ENCODE peak calls at places on chromosomes 7 and 10, in four cellular contexts. D, F, Q and C are unnamed samples.

GRCh38 chr10:125928928-125929585 is 32.7 kb downstream of the FANK1 start:
- DNase-seq in Q (no peak), D (no peak), F (no peak), C (no peak)

GRCh38 chr10:127415901-127416630 is 133.0 kb upstream of the NPS start:
- DNase-seq in D (no peak), Q (no peak), F (no peak), C (no peak)

GRCh38 chr7:99837649-99838361 is 10.0 kb downstream of the CYP3A43 start:
- DNase-seq in Q (no peak), F (peak), D (peak), C (peak)

GRCh38 chr7:76423666-76424412 is 911 bp upstream of the ZP3 start:
- DNase-seq in Q (no peak), F (no peak), D (no peak), C (no peak)

GRCh38 chr10:536371-536925 is 153.0 kb downstream of the DIP2C start:
- DNase-seq in Q (peak), F (no peak), D (no peak), C (no peak)

GRCh38 chr7:83921798-83922607 is 272.6 kb downstream of the SEMA3A start:
- DNase-seq in Q (peak), D (no peak), F (no peak), C (no peak)

GRCh38 chr10:33273295-33274002 is 61.0 kb downstream of the NRP1 start:
- DNase-seq in D (peak), F (peak), Q (peak), C (no peak)

GRCh38 chr7:27147211-27148030 is at the start of gene HOXA6:
- DNase-seq in D (peak), Q (peak), F (peak), C (no peak)

GRCh38 chr10:6203331-6204062 is 765 bp downstream of the PFKFB3 start:
- DNase-seq in Q (peak), F (peak), D (peak), C (peak)

GRCh38 chr7:51040777-51041176 is 258.1 kb upstream of the GRB10 start:
- DNase-seq in D (no peak), F (no peak), Q (no peak), C (no peak)

GRCh38 chr7:4797858-4798705 is 22.7 kb downstream of the AP5Z1 start:
- DNase-seq in Q (peak), F (peak), D (peak), C (peak)

GRCh38 chr10:48458662-48459048 is 146.2 kb downstream of the ARHGAP22 start:
- DNase-seq in Q (no peak), D (no peak), F (no peak), C (no peak)

GRCh38 chr7:30920021-30920583 is 8.4 kb downstream of the AQP1 start:
- DNase-seq in Q (no peak), D (peak), F (no peak), C (no peak)

GRCh38 chr10:77836299-77836820 is 90.2 kb downstream of the DLG5 start:
- DNase-seq in F (peak), Q (peak), D (peak), C (peak)
- TF ChIP-seq CTCF in F (no peak), Q (no peak), D (peak), C (no peak)

GRCh38 chr10:129192344-129193128 is 274.5 kb upstream of the MGMT start:
- DNase-seq in F (no peak), Q (no peak), D (no peak), C (no peak)
- H3K4me2 ChIP-seq in F (no peak), Q (no peak), D (no peak), C (no peak)

GRCh38 chr7:32191296-32191695 is 121.1 kb upstream of the PDE1C start:
- DNase-seq in Q (peak), F (no peak), D (peak), C (no peak)
- TF ChIP-seq CTCF in Q (no peak), F (no peak), D (no peak), C (no peak)

DNA sequence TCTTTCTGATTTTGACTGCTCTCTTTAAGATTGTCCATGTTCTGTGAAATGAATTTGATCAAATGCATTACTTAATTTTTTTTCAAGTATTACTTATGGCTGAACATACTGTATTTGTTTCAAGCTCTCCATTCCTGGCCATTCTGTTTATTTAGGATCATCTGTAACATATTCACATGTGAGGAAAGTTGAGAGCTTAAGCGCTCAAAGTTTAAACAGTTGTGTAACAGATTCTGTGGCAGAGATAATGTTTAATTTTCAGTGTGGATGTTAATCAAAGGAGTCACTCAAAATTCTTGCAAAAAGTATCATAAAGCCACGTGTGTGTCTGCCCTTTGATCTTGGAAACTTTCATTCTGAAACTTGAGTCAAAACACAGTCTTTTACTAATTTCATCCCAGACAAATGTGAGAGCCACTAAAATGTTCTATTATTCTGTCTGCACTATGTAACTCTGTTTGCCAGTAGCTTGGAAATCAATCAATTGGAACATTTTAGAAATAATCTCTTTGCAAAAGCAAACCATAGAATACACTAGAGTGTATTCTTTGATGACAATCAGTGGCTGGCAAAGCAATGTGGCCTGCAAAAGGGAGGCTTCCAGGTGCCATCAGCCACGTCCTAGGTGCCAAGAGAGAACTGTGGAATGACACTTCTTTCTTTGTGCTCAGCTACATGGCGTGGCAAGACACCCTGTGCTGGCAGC is 40.8 kb downstream of the ARL5B start:
- DNase-seq in Q (peak), D (no peak), F (no peak), C (no peak)
- H3K4me2 ChIP-seq in Q (peak), D (no peak), F (no peak), C (no peak)

GRCh38 chr10:75034714-75035258 is 76.7 kb upstream of the SAMD8 start:
- DNase-seq in Q (no peak), F (no peak), D (no peak), C (no peak)
- TF ChIP-seq CTCF in Q (no peak), F (no peak), D (peak), C (no peak)

GRCh38 chr7:15685358-15686181 is 913 bp downstream of the MEOX2 start:
- DNase-seq in D (no peak), Q (peak), F (no peak), C (no peak)
- H3K4me2 ChIP-seq in D (no peak), Q (peak), F (no peak), C (no peak)

GRCh38 chr7:12728192-12728538 is 40.7 kb downstream of the ARL4A start:
- DNase-seq in F (no peak), D (no peak), Q (no peak), C (no peak)
- TF ChIP-seq CTCF in F (no peak), D (no peak), Q (no peak), C (no peak)

DNA sequence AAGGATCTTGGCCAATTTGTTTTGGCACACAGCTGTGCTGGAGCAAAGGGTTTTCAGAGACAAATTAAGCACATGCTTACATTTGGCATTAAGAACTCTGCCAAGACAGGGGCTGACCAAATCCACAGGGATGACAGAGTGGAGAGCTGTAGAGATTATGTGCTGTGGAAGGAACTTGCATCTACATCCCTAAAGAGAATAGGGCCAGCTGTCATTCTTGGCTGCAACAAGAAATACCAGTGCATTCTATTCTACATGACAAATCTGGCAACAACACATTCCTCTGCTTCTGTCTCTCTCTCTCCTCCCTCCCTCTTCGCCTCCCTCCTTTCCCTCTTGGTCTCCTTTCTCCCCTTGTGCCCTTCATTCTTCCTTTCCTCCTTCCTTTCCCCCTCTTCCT is 75.6 kb downstream of the POM121L12 start:
- DNase-seq in D (no peak), F (no peak), Q (no peak), C (no peak)
- H3K4me2 ChIP-seq in D (no peak), F (no peak), Q (no peak), C (no peak)

DNA sequence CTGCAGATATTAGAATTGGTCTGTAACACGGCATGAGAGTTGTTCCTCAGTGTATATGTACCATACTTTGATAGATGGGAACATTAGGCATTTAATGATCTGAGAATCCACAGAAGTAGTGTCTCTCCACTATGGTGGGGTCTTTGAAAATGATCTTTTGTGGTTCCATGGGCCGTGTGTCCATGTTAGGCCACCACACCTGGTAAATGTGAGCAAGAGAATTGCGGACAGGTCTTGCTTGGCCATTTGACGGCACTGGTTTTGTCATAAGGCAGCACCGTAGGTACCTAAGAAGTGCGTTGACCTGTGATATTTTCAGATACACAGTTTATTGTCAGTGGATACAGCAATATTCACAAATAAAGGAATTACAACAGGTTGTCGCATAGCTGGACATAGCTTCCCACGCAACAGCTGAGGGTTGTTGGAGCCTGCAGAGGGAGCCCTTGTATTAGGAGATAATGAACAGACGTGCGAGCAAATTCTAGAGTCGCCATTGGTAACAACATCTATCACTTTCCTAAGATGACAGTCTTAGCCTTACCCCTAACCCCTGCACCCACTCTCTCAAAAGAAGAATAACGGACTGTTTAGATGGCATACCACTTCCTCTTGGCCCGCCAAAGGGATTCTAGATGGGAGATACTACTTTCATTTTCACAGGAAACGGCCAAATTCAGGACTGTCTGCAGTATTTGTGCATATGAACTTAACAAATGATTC is 111.4 kb downstream of the COL28A1 start:
- DNase-seq in Q (peak), D (peak), F (peak), C (peak)
- TF ChIP-seq CTCF in Q (peak), D (peak), F (peak), C (peak)

DNA sequence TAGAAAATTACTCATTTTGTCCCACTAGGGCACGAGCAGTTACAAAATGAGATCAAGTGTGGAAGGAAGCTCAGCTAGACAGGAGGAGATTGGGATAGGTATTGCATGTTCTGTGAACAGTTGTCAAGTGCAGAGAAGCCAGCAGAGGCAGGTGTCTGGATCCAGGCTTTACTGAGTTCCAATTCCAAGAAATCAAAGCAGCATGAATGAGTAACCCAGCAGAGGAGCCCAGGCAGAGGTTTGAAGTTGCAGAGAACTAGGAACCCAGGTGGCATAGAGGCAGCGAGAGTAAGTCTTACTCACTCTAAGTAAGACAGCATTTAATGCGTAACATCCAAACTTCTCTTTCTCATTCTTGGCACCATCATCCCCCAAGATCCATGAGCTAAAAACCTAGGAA is 11.8 kb downstream of the MRC1 start:
- DNase-seq in D (no peak), Q (no peak), F (no peak), C (no peak)
- H3K4me2 ChIP-seq in D (no peak), Q (no peak), F (no peak), C (no peak)